ENCODE peak calls at places on chromosome 2, in eight cellular contexts. F is A172; B is cortex of kidney; L is stimulated activated CD4-positive, alpha-beta T cell treated with anti-CD3 and anti-CD28 coated beads, Interleukin-12 subunit alpha, Interleukin-12 subunit beta, amount 100 ng/mL, for 48 hours; A is Peyer's patch; Z is B cell; G is GM23248; W is transverse colon. Q is an unnamed sample.

GRCh38 chr2:99156901-99157300 is 2.1 kb downstream of the LIPT1 start:
- DNase-seq in F (no peak), B (no peak), L (no peak), A (no peak), Z (peak; percentile 56), G (no peak), W (no peak), Q (no peak)

GRCh38 chr2:96685592-96686459 is 43.3 kb downstream of the FER1L5 start:
- DNase-seq in F (no peak), B (no peak), L (no peak), A (no peak), Z (no peak), G (no peak), W (no peak), Q (no peak)

GRCh38 chr2:236569593-236569973 is at the start of gene ACKR3:
- DNase-seq in F (peak; percentile 67), B (no peak), L (no peak), A (peak; percentile 86), Z (peak; percentile 81), G (peak; percentile 85), W (peak; percentile 66), Q (peak; percentile 3)

GRCh38 chr2:195092341-195092740 is 564.7 kb upstream of the SLC39A10 start:
- DNase-seq in F (no peak), B (no peak), L (no peak), A (no peak), Z (no peak), G (peak; percentile 0), W (no peak), Q (no peak)

GRCh38 chr2:237315881-237316225 is 98.1 kb downstream of the COL6A3 start:
- DNase-seq in F (no peak), B (no peak), L (no peak), A (no peak), Z (no peak), G (peak; percentile 34), W (no peak), Q (no peak)

GRCh38 chr2:118459425-118459824 is 371.2 kb downstream of the INSIG2 start:
- DNase-seq in F (no peak), B (no peak), L (no peak), A (no peak), Z (no peak), G (peak; percentile 21), W (no peak), Q (no peak)

GRCh38 chr2:12442627-12442928 is 274.2 kb upstream of the TRIB2 start:
- DNase-seq in F (no peak), B (no peak), L (no peak), A (no peak), Z (no peak), G (peak; percentile 41), W (no peak), Q (no peak)

GRCh38 chr2:3739313-3739712 is 35.9 kb downstream of the DCDC2C start:
- DNase-seq in F (no peak), B (no peak), L (no peak), A (no peak), Z (no peak), G (no peak), W (no peak), Q (no peak)

GRCh38 chr2:23661276-23662050 is 265.5 kb downstream of the ATAD2B start:
- DNase-seq in F (no peak), B (no peak), L (no peak), A (no peak), Z (no peak), G (peak; percentile 4), W (no peak), Q (no peak)

GRCh38 chr2:205024822-205025518 is 479.7 kb downstream of the PARD3B start:
- DNase-seq in F (peak; percentile 96), B (no peak), L (peak; percentile 28), A (peak; percentile 15), Z (no peak), G (peak; percentile 97), W (peak; percentile 13), Q (peak; percentile 94)

GRCh38 chr2:150784389-150784788 is 296.9 kb upstream of the RND3 start:
- DNase-seq in F (no peak), B (no peak), L (no peak), A (no peak), Z (no peak), G (no peak), W (no peak), Q (no peak)

GRCh38 chr2:2044658-2045057 is 286.4 kb downstream of the MYT1L start:
- DNase-seq in F (no peak), B (no peak), L (no peak), A (no peak), Z (no peak), G (no peak), W (no peak), Q (no peak)

GRCh38 chr2:204880928-204881327 is 335.7 kb downstream of the PARD3B start:
- DNase-seq in F (no peak), B (no peak), L (no peak), A (no peak), Z (no peak), G (no peak), W (no peak), Q (no peak)

GRCh38 chr2:48332286-48332685 is 197.7 kb upstream of the STON1 start:
- DNase-seq in F (no peak), B (no peak), L (no peak), A (no peak), Z (peak; percentile 73), G (peak; percentile 53), W (no peak), Q (no peak)

GRCh38 chr2:43220229-43220981 is 6.0 kb downstream of the ZFP36L2 start:
- DNase-seq in F (no peak), B (no peak), L (no peak), A (no peak), Z (no peak), G (peak; percentile 62), W (no peak), Q (no peak)

GRCh38 chr2:1744446-1745170 is at the start of gene PXDN:
- DNase-seq in F (no peak), B (no peak), L (no peak), A (peak; percentile 13), Z (no peak), G (peak; percentile 86), W (peak; percentile 45), Q (peak; percentile 45)

GRCh38 chr2:68318686-68319396 is 908 bp downstream of the CNRIP1 start:
- DNase-seq in F (peak; percentile 12), B (no peak), L (no peak), A (no peak), Z (no peak), G (peak; percentile 53), W (peak; percentile 10), Q (no peak)

GRCh38 chr2:3472296-3472695 is 47.0 kb downstream of the ADI1 start:
- DNase-seq in F (no peak), B (no peak), L (no peak), A (no peak), Z (no peak), G (no peak), W (no peak), Q (no peak)

GRCh38 chr2:88671786-88672427 is 19.6 kb upstream of the RPIA start:
- DNase-seq in F (peak; percentile 58), B (no peak), L (no peak), A (no peak), Z (peak; percentile 65), G (peak; percentile 81), W (no peak), Q (peak; percentile 68)

GRCh38 chr2:159773426-159773825 is 24.6 kb downstream of the CD302 start:
- DNase-seq in F (no peak), B (no peak), L (no peak), A (no peak), Z (no peak), G (peak; percentile 25), W (no peak), Q (no peak)

GRCh38 chr2:112811841-112812306 is 24.7 kb downstream of the IL1B start:
- DNase-seq in F (peak; percentile 96), B (no peak), L (no peak), A (no peak), Z (no peak), G (peak; percentile 74), W (no peak), Q (peak; percentile 48)

GRCh38 chr2:127410871-127411396 is 7.3 kb upstream of the PROC start:
- DNase-seq in F (peak; percentile 85), B (no peak), L (no peak), A (no peak), Z (no peak), G (peak; percentile 83), W (no peak), Q (peak; percentile 78)

GRCh38 chr2:109560265-109560664 is 53.5 kb downstream of the SEPTIN10 start:
- DNase-seq in F (peak; percentile 27), B (no peak), L (no peak), A (no peak), Z (no peak), G (peak; percentile 88), W (no peak), Q (peak; percentile 2)

GRCh38 chr2:127146820-127147502 is 40.0 kb upstream of the BIN1 start:
- DNase-seq in F (no peak), B (no peak), L (no peak), A (no peak), Z (no peak), G (peak; percentile 44), W (no peak), Q (no peak)

GRCh38 chr2:35938838-35939237 is 416.7 kb upstream of the CRIM1 start:
- DNase-seq in F (no peak), B (no peak), L (no peak), A (no peak), Z (no peak), G (no peak), W (no peak), Q (no peak)

GRCh38 chr2:34892286-34892685 is 1293.2 kb upstream of the FAM98A start:
- DNase-seq in F (no peak), B (no peak), L (no peak), A (no peak), Z (no peak), G (no peak), W (no peak), Q (no peak)

GRCh38 chr2:148989882-148990493 is 48.5 kb upstream of the LYPD6B start:
- DNase-seq in F (peak; percentile 86), B (no peak), L (peak; percentile 21), A (peak; percentile 33), Z (peak; percentile 70), G (peak; percentile 87), W (peak; percentile 48), Q (peak; percentile 74)

GRCh38 chr2:6538607-6539006 is 327.1 kb downstream of the CMPK2 start:
- DNase-seq in F (peak; percentile 29), B (no peak), L (no peak), A (no peak), Z (no peak), G (peak; percentile 0), W (no peak), Q (no peak)

GRCh38 chr2:64288321-64288931 is 144.2 kb upstream of the PELI1 start:
- DNase-seq in F (no peak), B (no peak), L (no peak), A (no peak), Z (no peak), G (peak; percentile 89), W (no peak), Q (no peak)

GRCh38 chr2:97662895-97663625 is 784 bp downstream of the ACTR1B start:
- DNase-seq in F (peak; percentile 94), B (no peak), L (peak; percentile 87), A (peak; percentile 82), Z (peak; percentile 83), G (peak; percentile 93), W (peak; percentile 81), Q (peak; percentile 50)

GRCh38 chr2:134099273-134099672 is 154.6 kb upstream of the MGAT5 start:
- DNase-seq in F (no peak), B (no peak), L (no peak), A (no peak), Z (no peak), G (no peak), W (no peak), Q (no peak)

GRCh38 chr2:164504253-164504652 is 117.0 kb downstream of the GRB14 start:
- DNase-seq in F (no peak), B (no peak), L (no peak), A (no peak), Z (no peak), G (peak; percentile 16), W (no peak), Q (no peak)

GRCh38 chr2:231425291-231425810 is 29.8 kb downstream of the B3GNT7 start:
- DNase-seq in F (peak; percentile 38), B (no peak), L (no peak), A (no peak), Z (no peak), G (no peak), W (no peak), Q (no peak)

GRCh38 chr2:132503621-132504200 is 87.1 kb downstream of the GPR39 start:
- DNase-seq in F (no peak), B (no peak), L (no peak), A (no peak), Z (no peak), G (peak; percentile 62), W (peak; percentile 15), Q (no peak)